ENCODE peak calls at places on chromosomes 7 and 10, in nine cellular contexts. D is retina; M is activated effector memory CD4-positive, alpha-beta T cell treated with Interleukin-2 at 50 U/mL for 16 hours; P is cardiac muscle cell; G is GM10248; L is pulmonary artery endothelial cell; F is Right ventricle myocardium superior; X is activated naive CD8-positive, alpha-beta T cell treated with anti-CD3 and anti-CD28 coated beads, Interleukin-2, amount 50 U/mL, for 24 hours; N is Ammon's horn. I is an unnamed sample.

GRCh38 chr7:4612939-4613841 is 68.9 kb upstream of the FOXK1 start:
- DNase-seq in D (peak), M (no peak), P (peak), G (no peak), L (peak), F (peak), X (peak), N (peak), I (no peak)

GRCh38 chr10:78335691-78336401 is 302.2 kb downstream of the RPS24 start:
- DNase-seq in D (no peak), M (no peak), P (no peak), G (no peak), L (peak), F (peak), X (no peak), N (peak), I (no peak)

GRCh38 chr7:46725838-46726237 is 804.8 kb upstream of the IGFBP3 start:
- DNase-seq in D (no peak), M (no peak), P (peak), G (no peak), L (peak), F (no peak), X (no peak), N (no peak), I (no peak)

GRCh38 chr10:1411451-1411850 is 325.9 kb downstream of the ADARB2 start:
- DNase-seq in D (no peak), M (no peak), P (no peak), G (no peak), L (no peak), F (no peak), X (no peak), N (no peak), I (no peak)

GRCh38 chr7:126569402-126569801 is 683.3 kb downstream of the GRM8 start:
- DNase-seq in D (no peak), M (no peak), P (no peak), G (no peak), L (no peak), F (no peak), X (no peak), N (no peak), I (no peak)

GRCh38 chr7:12737364-12737763 is 49.9 kb downstream of the ARL4A start:
- DNase-seq in D (no peak), M (no peak), P (no peak), G (no peak), L (no peak), F (no peak), X (no peak), N (peak), I (no peak)

GRCh38 chr10:110221721-110222261 is 14.4 kb downstream of the MXI1 start:
- DNase-seq in D (peak), M (peak), P (peak), G (peak), L (no peak), F (peak), X (peak), N (peak), I (peak)

GRCh38 chr7:140640060-140640611 is 477 bp downstream of the DENND2A start:
- DNase-seq in D (peak), M (no peak), P (peak), G (peak), L (no peak), F (peak), X (no peak), N (no peak), I (peak)

GRCh38 chr10:17059197-17059688 is 70.4 kb downstream of the CUBN start:
- DNase-seq in D (no peak), M (no peak), P (peak), G (no peak), L (no peak), F (no peak), X (no peak), N (no peak), I (no peak)

GRCh38 chr7:73423519-73424485 is 9.8 kb upstream of the FZD9 start:
- DNase-seq in D (peak), M (no peak), P (peak), G (peak), L (no peak), F (peak), X (no peak), N (peak), I (peak)

GRCh38 chr10:110391541-110391940 is 86.8 kb upstream of the SMNDC1 start:
- DNase-seq in D (no peak), M (no peak), P (no peak), G (no peak), L (no peak), F (no peak), X (no peak), N (no peak), I (no peak)

GRCh38 chr10:12849351-12850181 is 151.9 kb downstream of the CCDC3 start:
- DNase-seq in D (no peak), M (no peak), P (peak), G (no peak), L (peak), F (no peak), X (no peak), N (no peak), I (no peak)

GRCh38 chr10:23322082-23322481 is 22.5 kb downstream of the C10orf67 start:
- DNase-seq in D (no peak), M (no peak), P (no peak), G (no peak), L (no peak), F (no peak), X (no peak), N (no peak), I (no peak)

GRCh38 chr7:46525876-46526275 is 604.8 kb upstream of the IGFBP3 start:
- DNase-seq in D (no peak), M (no peak), P (peak), G (no peak), L (no peak), F (no peak), X (no peak), N (no peak), I (no peak)

GRCh38 chr10:13924020-13924725 is 337.4 kb downstream of the PRPF18 start:
- DNase-seq in D (no peak), M (no peak), P (peak), G (no peak), L (peak), F (no peak), X (no peak), N (no peak), I (no peak)

GRCh38 chr7:116534790-116535189 is 10.0 kb downstream of the CAV1 start:
- DNase-seq in D (no peak), M (no peak), P (peak), G (no peak), L (no peak), F (no peak), X (no peak), N (no peak), I (no peak)

GRCh38 chr10:60527676-60528075 is 138.0 kb upstream of the ANK3 start:
- DNase-seq in D (no peak), M (no peak), P (no peak), G (no peak), L (no peak), F (no peak), X (no peak), N (no peak), I (no peak)

GRCh38 chr10:110530131-110530831 is 32.6 kb downstream of the DUSP5 start:
- DNase-seq in D (peak), M (no peak), P (peak), G (no peak), L (no peak), F (peak), X (no peak), N (no peak), I (peak)

GRCh38 chr7:158255558-158255957 is 332.1 kb downstream of the PTPRN2 start:
- DNase-seq in D (no peak), M (no peak), P (no peak), G (no peak), L (no peak), F (no peak), X (no peak), N (no peak), I (no peak)

GRCh38 chr7:107014381-107015023 is 30.0 kb upstream of the PRKAR2B start:
- DNase-seq in D (no peak), M (no peak), P (peak), G (no peak), L (no peak), F (no peak), X (no peak), N (no peak), I (no peak)

GRCh38 chr7:40716052-40716451 is 581.2 kb downstream of the SUGCT start:
- DNase-seq in D (no peak), M (no peak), P (peak), G (no peak), L (no peak), F (no peak), X (no peak), N (no peak), I (no peak)

GRCh38 chr7:44280993-44281721 is 44.2 kb downstream of the CAMK2B start:
- DNase-seq in D (no peak), M (no peak), P (no peak), G (no peak), L (no peak), F (peak), X (no peak), N (no peak), I (peak)

GRCh38 chr7:120360918-120361317 is 87.9 kb downstream of the KCND2 start:
- DNase-seq in D (no peak), M (no peak), P (no peak), G (peak), L (no peak), F (no peak), X (no peak), N (no peak), I (no peak)

GRCh38 chr10:86958109-86958830 is at the start of gene SNCG:
- DNase-seq in D (peak), M (no peak), P (peak), G (no peak), L (no peak), F (peak), X (no peak), N (no peak), I (peak)

GRCh38 chr7:55420535-55420934 is 55.4 kb downstream of the LANCL2 start:
- DNase-seq in D (peak), M (no peak), P (peak), G (no peak), L (no peak), F (no peak), X (no peak), N (no peak), I (no peak)

GRCh38 chr10:83427101-83427500 is 712.2 kb upstream of the GHITM start:
- DNase-seq in D (peak), M (no peak), P (no peak), G (no peak), L (no peak), F (no peak), X (no peak), N (peak), I (no peak)

GRCh38 chr7:44172352-44172751 is 16.9 kb downstream of the GCK start:
- DNase-seq in D (no peak), M (no peak), P (no peak), G (no peak), L (no peak), F (no peak), X (no peak), N (no peak), I (no peak)

GRCh38 chr10:6536102-6536501 is 44.0 kb downstream of the PRKCQ start:
- DNase-seq in D (no peak), M (no peak), P (no peak), G (no peak), L (no peak), F (no peak), X (no peak), N (no peak), I (no peak)

GRCh38 chr10:31458974-31459373 is 140.0 kb downstream of the ZEB1 start:
- DNase-seq in D (no peak), M (no peak), P (no peak), G (no peak), L (no peak), F (no peak), X (no peak), N (no peak), I (no peak)

GRCh38 chr10:14688606-14689005 is 86.1 kb downstream of the FAM107B start:
- DNase-seq in D (no peak), M (no peak), P (peak), G (no peak), L (no peak), F (no peak), X (no peak), N (no peak), I (no peak)

GRCh38 chr10:14573666-14574261 is 200.9 kb downstream of the FAM107B start:
- DNase-seq in D (no peak), M (no peak), P (peak), G (no peak), L (peak), F (no peak), X (no peak), N (no peak), I (no peak)

GRCh38 chr10:80480852-80481251 is 26.7 kb downstream of the TSPAN14 start:
- DNase-seq in D (no peak), M (no peak), P (no peak), G (no peak), L (no peak), F (no peak), X (no peak), N (no peak), I (no peak)